ENCODE peak calls at places on chromosome 6, in six cellular contexts. One of them, this sample, is unnamed.

GRCh38 chr6:77451466-77451865 is 11.8 kb downstream of the HTR1B start:
- ATAC-seq in mucosa of descending colon: no peak
- ATAC-seq in Panc1: no peak
- ATAC-seq in activated naive CD8-positive, alpha-beta T cell treated with anti-CD3 and anti-CD28 coated beads, Interleukin-2, amount 10 ng/mL, durations not matched to agents 7 days and 5 days: no peak
- ATAC-seq in activated CD8-positive, alpha-beta T cell treated with anti-CD3 and anti-CD28 coated beads for 36 hours: no peak
- ATAC-seq in HCT116: no peak
- ATAC-seq in this sample: no peak

GRCh38 chr6:22056398-22056797 is 240.4 kb downstream of the PRL start:
- ATAC-seq in mucosa of descending colon: no peak
- ATAC-seq in Panc1: no peak
- ATAC-seq in activated naive CD8-positive, alpha-beta T cell treated with anti-CD3 and anti-CD28 coated beads, Interleukin-2, amount 10 ng/mL, durations not matched to agents 7 days and 5 days: no peak
- ATAC-seq in activated CD8-positive, alpha-beta T cell treated with anti-CD3 and anti-CD28 coated beads for 36 hours: no peak
- ATAC-seq in HCT116: no peak
- ATAC-seq in this sample: no peak

GRCh38 chr6:113526995-113527394 is 330.1 kb upstream of the MARCKS start:
- ATAC-seq in mucosa of descending colon: no peak
- ATAC-seq in Panc1: no peak
- ATAC-seq in activated naive CD8-positive, alpha-beta T cell treated with anti-CD3 and anti-CD28 coated beads, Interleukin-2, amount 10 ng/mL, durations not matched to agents 7 days and 5 days: no peak
- ATAC-seq in activated CD8-positive, alpha-beta T cell treated with anti-CD3 and anti-CD28 coated beads for 36 hours: no peak
- ATAC-seq in HCT116: no peak
- ATAC-seq in this sample: no peak

GRCh38 chr6:163335671-163336545 is 78.6 kb upstream of the QKI start:
- ATAC-seq in mucosa of descending colon: peak; percentile 9
- ATAC-seq in Panc1: no peak
- ATAC-seq in activated naive CD8-positive, alpha-beta T cell treated with anti-CD3 and anti-CD28 coated beads, Interleukin-2, amount 10 ng/mL, durations not matched to agents 7 days and 5 days: no peak
- ATAC-seq in activated CD8-positive, alpha-beta T cell treated with anti-CD3 and anti-CD28 coated beads for 36 hours: no peak
- ATAC-seq in HCT116: no peak
- ATAC-seq in this sample: no peak

GRCh38 chr6:80445752-80446151 is 339.3 kb downstream of the BCKDHB start:
- ATAC-seq in mucosa of descending colon: no peak
- ATAC-seq in Panc1: no peak
- ATAC-seq in activated naive CD8-positive, alpha-beta T cell treated with anti-CD3 and anti-CD28 coated beads, Interleukin-2, amount 10 ng/mL, durations not matched to agents 7 days and 5 days: no peak
- ATAC-seq in activated CD8-positive, alpha-beta T cell treated with anti-CD3 and anti-CD28 coated beads for 36 hours: no peak
- ATAC-seq in HCT116: no peak
- ATAC-seq in this sample: no peak

GRCh38 chr6:145139451-145139850 is 595.9 kb downstream of the EPM2A start:
- ATAC-seq in mucosa of descending colon: no peak
- ATAC-seq in Panc1: no peak
- ATAC-seq in activated naive CD8-positive, alpha-beta T cell treated with anti-CD3 and anti-CD28 coated beads, Interleukin-2, amount 10 ng/mL, durations not matched to agents 7 days and 5 days: no peak
- ATAC-seq in activated CD8-positive, alpha-beta T cell treated with anti-CD3 and anti-CD28 coated beads for 36 hours: no peak
- ATAC-seq in HCT116: no peak
- ATAC-seq in this sample: no peak

GRCh38 chr6:7309050-7309449 is 3.9 kb downstream of the SSR1 start:
- ATAC-seq in mucosa of descending colon: no peak
- ATAC-seq in Panc1: no peak
- ATAC-seq in activated naive CD8-positive, alpha-beta T cell treated with anti-CD3 and anti-CD28 coated beads, Interleukin-2, amount 10 ng/mL, durations not matched to agents 7 days and 5 days: no peak
- ATAC-seq in activated CD8-positive, alpha-beta T cell treated with anti-CD3 and anti-CD28 coated beads for 36 hours: no peak
- ATAC-seq in HCT116: no peak
- ATAC-seq in this sample: no peak

GRCh38 chr6:166678426-166678825 is 51.4 kb upstream of the RPS6KA2 start:
- ATAC-seq in mucosa of descending colon: peak; percentile 93
- ATAC-seq in Panc1: no peak
- ATAC-seq in activated naive CD8-positive, alpha-beta T cell treated with anti-CD3 and anti-CD28 coated beads, Interleukin-2, amount 10 ng/mL, durations not matched to agents 7 days and 5 days: no peak
- ATAC-seq in activated CD8-positive, alpha-beta T cell treated with anti-CD3 and anti-CD28 coated beads for 36 hours: no peak
- ATAC-seq in HCT116: peak; percentile 86
- ATAC-seq in this sample: no peak

GRCh38 chr6:14121936-14122344 is 4.4 kb downstream of the CD83 start:
- ATAC-seq in mucosa of descending colon: peak; percentile 32
- ATAC-seq in Panc1: no peak
- ATAC-seq in activated naive CD8-positive, alpha-beta T cell treated with anti-CD3 and anti-CD28 coated beads, Interleukin-2, amount 10 ng/mL, durations not matched to agents 7 days and 5 days: no peak
- ATAC-seq in activated CD8-positive, alpha-beta T cell treated with anti-CD3 and anti-CD28 coated beads for 36 hours: peak; percentile 42
- ATAC-seq in HCT116: no peak
- ATAC-seq in this sample: no peak

GRCh38 chr6:20013485-20013884 is 176.3 kb downstream of the ID4 start:
- ATAC-seq in mucosa of descending colon: no peak
- ATAC-seq in Panc1: no peak
- ATAC-seq in activated naive CD8-positive, alpha-beta T cell treated with anti-CD3 and anti-CD28 coated beads, Interleukin-2, amount 10 ng/mL, durations not matched to agents 7 days and 5 days: no peak
- ATAC-seq in activated CD8-positive, alpha-beta T cell treated with anti-CD3 and anti-CD28 coated beads for 36 hours: no peak
- ATAC-seq in HCT116: no peak
- ATAC-seq in this sample: no peak

GRCh38 chr6:166745801-166746668 is 119.0 kb upstream of the RPS6KA2 start:
- ATAC-seq in mucosa of descending colon: no peak
- ATAC-seq in Panc1: no peak
- ATAC-seq in activated naive CD8-positive, alpha-beta T cell treated with anti-CD3 and anti-CD28 coated beads, Interleukin-2, amount 10 ng/mL, durations not matched to agents 7 days and 5 days: no peak
- ATAC-seq in activated CD8-positive, alpha-beta T cell treated with anti-CD3 and anti-CD28 coated beads for 36 hours: no peak
- ATAC-seq in HCT116: peak; percentile 64
- ATAC-seq in this sample: peak; percentile 33

GRCh38 chr6:96151707-96152106 is 135.9 kb downstream of the FUT9 start:
- ATAC-seq in mucosa of descending colon: no peak
- ATAC-seq in Panc1: no peak
- ATAC-seq in activated naive CD8-positive, alpha-beta T cell treated with anti-CD3 and anti-CD28 coated beads, Interleukin-2, amount 10 ng/mL, durations not matched to agents 7 days and 5 days: no peak
- ATAC-seq in activated CD8-positive, alpha-beta T cell treated with anti-CD3 and anti-CD28 coated beads for 36 hours: no peak
- ATAC-seq in HCT116: no peak
- ATAC-seq in this sample: no peak

GRCh38 chr6:25928562-25929324 is 1.7 kb downstream of the SLC17A2 start:
- ATAC-seq in mucosa of descending colon: no peak
- ATAC-seq in Panc1: no peak
- ATAC-seq in activated naive CD8-positive, alpha-beta T cell treated with anti-CD3 and anti-CD28 coated beads, Interleukin-2, amount 10 ng/mL, durations not matched to agents 7 days and 5 days: no peak
- ATAC-seq in activated CD8-positive, alpha-beta T cell treated with anti-CD3 and anti-CD28 coated beads for 36 hours: no peak
- ATAC-seq in HCT116: no peak
- ATAC-seq in this sample: no peak

GRCh38 chr6:52050051-52050405 is 37.4 kb downstream of the PKHD1 start:
- ATAC-seq in mucosa of descending colon: no peak
- ATAC-seq in Panc1: no peak
- ATAC-seq in activated naive CD8-positive, alpha-beta T cell treated with anti-CD3 and anti-CD28 coated beads, Interleukin-2, amount 10 ng/mL, durations not matched to agents 7 days and 5 days: no peak
- ATAC-seq in activated CD8-positive, alpha-beta T cell treated with anti-CD3 and anti-CD28 coated beads for 36 hours: no peak
- ATAC-seq in HCT116: no peak
- ATAC-seq in this sample: no peak

GRCh38 chr6:87722831-87723726 is 21.0 kb upstream of the AKIRIN2 start:
- ATAC-seq in mucosa of descending colon: peak; percentile 73
- ATAC-seq in Panc1: peak; percentile 95
- ATAC-seq in activated naive CD8-positive, alpha-beta T cell treated with anti-CD3 and anti-CD28 coated beads, Interleukin-2, amount 10 ng/mL, durations not matched to agents 7 days and 5 days: no peak
- ATAC-seq in activated CD8-positive, alpha-beta T cell treated with anti-CD3 and anti-CD28 coated beads for 36 hours: peak; percentile 40
- ATAC-seq in HCT116: peak; percentile 93
- ATAC-seq in this sample: peak; percentile 90

GRCh38 chr6:84511929-84512328 is 252.5 kb downstream of the TBX18 start:
- ATAC-seq in mucosa of descending colon: no peak
- ATAC-seq in Panc1: no peak
- ATAC-seq in activated naive CD8-positive, alpha-beta T cell treated with anti-CD3 and anti-CD28 coated beads, Interleukin-2, amount 10 ng/mL, durations not matched to agents 7 days and 5 days: no peak
- ATAC-seq in activated CD8-positive, alpha-beta T cell treated with anti-CD3 and anti-CD28 coated beads for 36 hours: no peak
- ATAC-seq in HCT116: no peak
- ATAC-seq in this sample: no peak

GRCh38 chr6:158104696-158105095 is 63.4 kb downstream of the SERAC1 start:
- ATAC-seq in mucosa of descending colon: no peak
- ATAC-seq in Panc1: no peak
- ATAC-seq in activated naive CD8-positive, alpha-beta T cell treated with anti-CD3 and anti-CD28 coated beads, Interleukin-2, amount 10 ng/mL, durations not matched to agents 7 days and 5 days: no peak
- ATAC-seq in activated CD8-positive, alpha-beta T cell treated with anti-CD3 and anti-CD28 coated beads for 36 hours: no peak
- ATAC-seq in HCT116: no peak
- ATAC-seq in this sample: no peak

GRCh38 chr6:47915017-47915416 is 133.2 kb downstream of the OPN5 start:
- ATAC-seq in mucosa of descending colon: no peak
- ATAC-seq in Panc1: no peak
- ATAC-seq in activated naive CD8-positive, alpha-beta T cell treated with anti-CD3 and anti-CD28 coated beads, Interleukin-2, amount 10 ng/mL, durations not matched to agents 7 days and 5 days: no peak
- ATAC-seq in activated CD8-positive, alpha-beta T cell treated with anti-CD3 and anti-CD28 coated beads for 36 hours: no peak
- ATAC-seq in HCT116: no peak
- ATAC-seq in this sample: no peak

GRCh38 chr6:85660181-85660611 is 17.5 kb upstream of the SYNCRIP start:
- ATAC-seq in mucosa of descending colon: peak; percentile 22
- ATAC-seq in Panc1: peak; percentile 81
- ATAC-seq in activated naive CD8-positive, alpha-beta T cell treated with anti-CD3 and anti-CD28 coated beads, Interleukin-2, amount 10 ng/mL, durations not matched to agents 7 days and 5 days: no peak
- ATAC-seq in activated CD8-positive, alpha-beta T cell treated with anti-CD3 and anti-CD28 coated beads for 36 hours: peak; percentile 66
- ATAC-seq in HCT116: peak; percentile 98
- ATAC-seq in this sample: peak; percentile 100

GRCh38 chr6:147194652-147195403 is 9.4 kb upstream of the STXBP5 start:
- ATAC-seq in mucosa of descending colon: peak; percentile 21
- ATAC-seq in Panc1: no peak
- ATAC-seq in activated naive CD8-positive, alpha-beta T cell treated with anti-CD3 and anti-CD28 coated beads, Interleukin-2, amount 10 ng/mL, durations not matched to agents 7 days and 5 days: peak; percentile 58
- ATAC-seq in activated CD8-positive, alpha-beta T cell treated with anti-CD3 and anti-CD28 coated beads for 36 hours: peak; percentile 87
- ATAC-seq in HCT116: no peak
- ATAC-seq in this sample: peak; percentile 33

GRCh38 chr6:114364295-114364694 is 21.5 kb upstream of the HS3ST5 start:
- ATAC-seq in mucosa of descending colon: no peak
- ATAC-seq in Panc1: no peak
- ATAC-seq in activated naive CD8-positive, alpha-beta T cell treated with anti-CD3 and anti-CD28 coated beads, Interleukin-2, amount 10 ng/mL, durations not matched to agents 7 days and 5 days: no peak
- ATAC-seq in activated CD8-positive, alpha-beta T cell treated with anti-CD3 and anti-CD28 coated beads for 36 hours: no peak
- ATAC-seq in HCT116: no peak
- ATAC-seq in this sample: peak; percentile 58

GRCh38 chr6:27214126-27214601 is 33.3 kb upstream of the PRSS16 start:
- ATAC-seq in mucosa of descending colon: no peak
- ATAC-seq in Panc1: peak; percentile 39
- ATAC-seq in activated naive CD8-positive, alpha-beta T cell treated with anti-CD3 and anti-CD28 coated beads, Interleukin-2, amount 10 ng/mL, durations not matched to agents 7 days and 5 days: no peak
- ATAC-seq in activated CD8-positive, alpha-beta T cell treated with anti-CD3 and anti-CD28 coated beads for 36 hours: no peak
- ATAC-seq in HCT116: no peak
- ATAC-seq in this sample: no peak

GRCh38 chr6:89657445-89658158 is 19.1 kb upstream of the LYRM2 start:
- ATAC-seq in mucosa of descending colon: no peak
- ATAC-seq in Panc1: no peak
- ATAC-seq in activated naive CD8-positive, alpha-beta T cell treated with anti-CD3 and anti-CD28 coated beads, Interleukin-2, amount 10 ng/mL, durations not matched to agents 7 days and 5 days: no peak
- ATAC-seq in activated CD8-positive, alpha-beta T cell treated with anti-CD3 and anti-CD28 coated beads for 36 hours: no peak
- ATAC-seq in HCT116: no peak
- ATAC-seq in this sample: no peak

GRCh38 chr6:156021746-156022396 is 566.2 kb upstream of the NOX3 start:
- ATAC-seq in mucosa of descending colon: no peak
- ATAC-seq in Panc1: no peak
- ATAC-seq in activated naive CD8-positive, alpha-beta T cell treated with anti-CD3 and anti-CD28 coated beads, Interleukin-2, amount 10 ng/mL, durations not matched to agents 7 days and 5 days: no peak
- ATAC-seq in activated CD8-positive, alpha-beta T cell treated with anti-CD3 and anti-CD28 coated beads for 36 hours: no peak
- ATAC-seq in HCT116: no peak
- ATAC-seq in this sample: peak; percentile 91